ENCODE peak calls at places on chromosomes 1 and 21, in four cellular contexts. O, M, J and P are unnamed samples.

GRCh38 chr1:40064797-40065492 is 24.4 kb downstream of the CAP1 start:
- DNase-seq in O (no peak), M (no peak), J (peak), P (no peak)

GRCh38 chr1:20278692-20279130 is 12.0 kb upstream of the VWA5B1 start:
- DNase-seq in O (no peak), M (peak), J (no peak), P (no peak)

GRCh38 chr1:178094752-178095645 is 1.1 kb downstream of the RASAL2 start:
- DNase-seq in O (no peak), M (no peak), J (no peak), P (no peak)

GRCh38 chr1:161304927-161305871 is 4.6 kb downstream of the MPZ start:
- DNase-seq in O (no peak), M (no peak), J (no peak), P (peak)

GRCh38 chr1:245375789-245376188 is 221.0 kb downstream of the KIF26B start:
- DNase-seq in O (no peak), M (no peak), J (no peak), P (peak)

GRCh38 chr1:223670458-223671159 is 5.1 kb upstream of the CAPN8 start:
- DNase-seq in O (no peak), M (peak), J (peak), P (peak)

GRCh38 chr1:8092603-8093141 is 66.6 kb upstream of the ERRFI1 start:
- DNase-seq in O (no peak), M (no peak), J (no peak), P (no peak)

GRCh38 chr1:163074716-163075284 is 5.6 kb downstream of the RGS4 start:
- DNase-seq in O (no peak), M (no peak), J (no peak), P (no peak)

GRCh38 chr21:44965251-44966022 is 25.6 kb downstream of the SLX9 start:
- DNase-seq in O (no peak), M (no peak), J (peak), P (peak)

GRCh38 chr1:21706151-21706835 is 37.1 kb upstream of the RAP1GAP start:
- DNase-seq in O (no peak), M (peak), J (no peak), P (no peak)

GRCh38 chr1:229893762-229894444 is 173.1 kb upstream of the GALNT2 start:
- DNase-seq in O (no peak), M (no peak), J (no peak), P (no peak)

GRCh38 chr1:68994096-68994495 is 497.2 kb upstream of the DEPDC1 start:
- DNase-seq in O (no peak), M (no peak), J (no peak), P (no peak)

GRCh38 chr1:87329756-87330200 is 1.1 kb downstream of the LMO4 start:
- DNase-seq in O (no peak), M (no peak), J (peak), P (peak)

GRCh38 chr1:231557898-231558710 is 29.6 kb downstream of the TSNAX start:
- DNase-seq in O (no peak), M (no peak), J (no peak), P (no peak)

GRCh38 chr1:230844561-230844960 is 23.8 kb downstream of the C1orf198 start:
- DNase-seq in O (no peak), M (no peak), J (no peak), P (no peak)

GRCh38 chr1:8351693-8352470 is 34.0 kb downstream of the SLC45A1 start:
- DNase-seq in O (no peak), M (peak), J (no peak), P (peak)

GRCh38 chr1:21290546-21290944 is 282 bp upstream of the ECE1 start:
- DNase-seq in O (no peak), M (no peak), J (peak), P (peak)

GRCh38 chr1:116918714-116919357 is 9.1 kb downstream of the PTGFRN start:
- DNase-seq in O (no peak), M (no peak), J (no peak), P (no peak)

GRCh38 chr1:36177589-36178463 is 21.9 kb downstream of the MAP7D1 start:
- DNase-seq in O (no peak), M (peak), J (no peak), P (no peak)

GRCh38 chr1:243731301-243731891 is 118.6 kb downstream of the AKT3 start:
- DNase-seq in O (no peak), M (no peak), J (no peak), P (no peak)

GRCh38 chr1:29805122-29805895 is 569.0 kb downstream of the PTPRU start:
- DNase-seq in O (no peak), M (no peak), J (no peak), P (no peak)

GRCh38 chr21:43866233-43866632 is 1.2 kb downstream of the AGPAT3 start:
- DNase-seq in O (no peak), M (no peak), J (peak), P (peak)

GRCh38 chr1:172108494-172108893 is 267.2 kb downstream of the DNM3 start:
- DNase-seq in O (no peak), M (no peak), J (no peak), P (no peak)

GRCh38 chr21:31157756-31158155 is 119.5 kb upstream of the KRTAP19-8 start:
- DNase-seq in O (no peak), M (no peak), J (no peak), P (no peak)

GRCh38 chr1:219945795-219946194 is 17.4 kb upstream of the SLC30A10 start:
- DNase-seq in O (no peak), M (no peak), J (no peak), P (no peak)

GRCh38 chr1:28860332-28861073 is 48.5 kb downstream of the OPRD1 start:
- DNase-seq in O (no peak), M (no peak), J (no peak), P (no peak)

GRCh38 chr1:228849011-228849541 is 113.8 kb downstream of the RHOU start:
- DNase-seq in O (no peak), M (no peak), J (no peak), P (no peak)

GRCh38 chr1:159009704-159010361 is at the start of gene IFI16:
- DNase-seq in O (no peak), M (no peak), J (peak), P (peak)

GRCh38 chr1:109083923-109084322 is 6.6 kb upstream of the TMEM167B start:
- DNase-seq in O (no peak), M (no peak), J (no peak), P (no peak)

GRCh38 chr1:44019398-44020044 is 11.7 kb downstream of the SLC6A9 start:
- DNase-seq in O (no peak), M (no peak), J (no peak), P (no peak)

GRCh38 chr1:44020464-44020863 is 10.8 kb downstream of the SLC6A9 start:
- DNase-seq in O (no peak), M (no peak), J (no peak), P (no peak)

GRCh38 chr1:44024031-44024902 is 7.0 kb downstream of the SLC6A9 start:
- DNase-seq in O (no peak), M (no peak), J (no peak), P (no peak)

GRCh38 chr1:44021156-44021555 is 10.1 kb downstream of the SLC6A9 start:
- DNase-seq in O (no peak), M (no peak), J (no peak), P (no peak)

GRCh38 chr1:44021581-44022321 is 9.5 kb downstream of the SLC6A9 start:
- DNase-seq in O (no peak), M (no peak), J (no peak), P (no peak)
- TF ChIP-seq CTCF in O (no peak), M (no peak), J (no peak), P (no peak)

GRCh38 chr1:195105281-195105680 is 1503.0 kb downstream of the KCNT2 start:
- DNase-seq in O (no peak), M (peak), J (no peak), P (no peak)
- TF ChIP-seq CTCF in O (no peak), M (no peak), J (peak), P (no peak)

GRCh38 chr1:84122780-84123382 is 21.2 kb upstream of the PRKACB start:
- DNase-seq in O (no peak), M (peak), J (no peak), P (peak)
- TF ChIP-seq CTCF in O (peak), M (peak), J (peak), P (peak)

DNA sequence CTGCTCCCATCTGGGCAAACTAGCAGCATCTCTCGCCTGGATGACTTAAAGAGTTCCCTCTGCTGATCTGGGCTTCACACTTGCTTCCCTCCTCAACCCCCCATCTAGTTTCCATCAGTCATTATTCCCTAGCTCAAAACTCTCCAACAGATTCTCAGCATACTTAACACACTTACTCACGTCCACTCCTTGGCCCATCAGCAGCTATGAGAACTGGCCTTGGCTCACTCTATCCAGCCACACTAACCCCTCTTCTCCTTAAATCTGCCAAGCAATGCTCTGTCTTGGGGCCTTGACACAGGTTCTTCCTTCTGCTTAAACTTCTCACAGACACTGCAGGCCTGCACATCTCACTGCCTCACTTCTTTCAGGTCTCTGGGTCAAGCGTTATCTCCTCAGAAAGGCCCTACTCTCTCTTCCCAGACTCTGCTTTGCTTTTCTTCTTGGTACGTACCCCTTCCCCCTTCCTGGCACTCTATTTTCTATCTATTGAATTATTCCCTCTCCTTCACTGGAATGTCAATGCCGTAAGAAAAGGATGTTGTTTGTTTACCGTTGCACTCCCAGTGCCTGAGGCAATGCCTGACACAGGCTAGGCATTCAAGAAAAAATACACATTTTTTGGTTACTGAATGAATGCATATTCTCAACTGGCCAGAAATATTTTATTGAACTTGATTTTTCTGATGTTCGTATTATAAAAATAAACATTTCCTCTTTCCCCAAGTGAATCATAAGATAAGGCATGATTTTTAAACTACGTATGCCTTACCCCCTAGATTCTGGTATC is 41.4 kb downstream of the GNG12 start:
- DNase-seq in O (no peak), M (no peak), J (no peak), P (no peak)
- TF ChIP-seq CTCF in O (no peak), M (no peak), J (no peak), P (no peak)

DNA sequence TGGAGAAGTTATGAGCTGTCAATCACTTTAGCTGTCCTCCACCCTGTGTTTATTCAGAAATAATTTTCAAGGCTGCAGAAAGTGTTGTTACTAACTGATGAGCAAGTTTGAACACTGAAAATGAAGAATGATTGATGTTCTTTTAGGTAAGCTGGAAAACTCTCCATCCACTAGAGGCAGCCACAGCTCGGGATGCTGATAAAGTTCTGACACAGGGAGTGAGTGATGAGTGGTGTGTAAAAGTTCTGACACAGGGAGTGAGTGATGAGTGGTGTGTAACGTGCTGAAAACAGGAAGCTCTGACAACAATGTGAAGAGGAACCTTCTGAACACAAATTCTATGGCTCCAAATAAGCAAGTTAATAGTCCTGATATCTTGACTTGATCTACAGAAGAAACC is 197.5 kb upstream of the PTBP2 start:
- DNase-seq in O (no peak), M (no peak), J (no peak), P (no peak)
- TF ChIP-seq CTCF in O (no peak), M (no peak), J (no peak), P (no peak)